ENCODE peak calls at places on chromosome 9, in five cellular contexts. T, Q, G, H and C are unnamed samples.

GRCh38 chr9:127154390-127155191 is 32.2 kb upstream of the ANGPTL2 start:
- DNase-seq in T (peak), Q (peak), G (no peak), H (peak), C (no peak)

GRCh38 chr9:37028425-37029031 is 5.5 kb downstream of the PAX5 start:
- DNase-seq in T (no peak), Q (no peak), G (no peak), H (no peak), C (no peak)

GRCh38 chr9:9552665-9553064 is 1060.1 kb downstream of the PTPRD start:
- DNase-seq in T (no peak), Q (no peak), G (no peak), H (no peak), C (no peak)

GRCh38 chr9:111118256-111118950 is 80.1 kb upstream of the LPAR1 start:
- DNase-seq in T (no peak), Q (no peak), G (no peak), H (no peak), C (no peak)

GRCh38 chr9:98189412-98189811 is 3.0 kb downstream of the CORO2A start:
- DNase-seq in T (no peak), Q (no peak), G (no peak), H (no peak), C (no peak)

GRCh38 chr9:106797299-106797698 is 65.7 kb upstream of the ZNF462 start:
- DNase-seq in T (peak), Q (no peak), G (no peak), H (no peak), C (no peak)

GRCh38 chr9:27426717-27427645 is 97.1 kb upstream of the IFNK start:
- DNase-seq in T (no peak), Q (no peak), G (peak), H (no peak), C (no peak)

GRCh38 chr9:4946937-4947336 is 38.1 kb upstream of the JAK2 start:
- DNase-seq in T (no peak), Q (no peak), G (no peak), H (no peak), C (no peak)

DNA sequence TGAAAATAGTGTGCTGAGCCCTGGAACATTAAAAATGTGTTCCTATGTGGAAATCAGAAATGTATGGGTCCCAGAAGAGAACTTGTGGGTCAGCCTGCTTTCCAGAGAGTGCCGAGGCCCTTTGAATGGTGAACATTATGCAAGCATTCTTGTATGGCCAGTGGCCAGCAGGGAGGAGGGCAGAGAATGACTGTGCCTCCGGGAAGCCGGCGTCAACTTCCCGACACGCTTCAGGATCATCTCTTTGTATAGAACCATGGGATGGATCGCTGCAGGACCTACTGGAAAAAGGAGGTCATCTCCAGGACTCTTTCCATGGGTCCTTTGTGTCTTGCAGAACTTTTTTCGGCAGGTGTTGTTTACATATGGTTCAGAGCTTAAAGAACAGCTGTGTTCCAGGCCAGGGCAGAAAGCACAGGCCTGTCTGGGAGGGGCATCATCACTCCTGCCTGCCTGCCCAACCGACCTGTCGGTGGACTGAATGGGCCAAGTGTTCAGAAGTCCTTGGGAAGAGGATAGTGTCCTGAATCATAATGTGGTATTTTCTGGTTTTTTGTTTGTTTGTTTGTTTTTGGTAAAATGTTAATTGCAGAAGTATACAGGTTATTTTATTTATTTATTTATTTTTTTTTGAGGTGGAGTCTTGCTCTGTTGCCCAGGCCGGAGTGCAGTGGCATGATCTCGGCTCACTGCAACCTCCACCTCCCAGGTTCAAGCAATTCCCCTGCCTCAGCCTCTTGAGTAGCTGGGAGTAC is 9.0 kb downstream of the PRRC2B start:
- DNase-seq in T (peak), Q (peak), G (peak), H (peak), C (peak)
- H3K27ac ChIP-seq in T (peak), Q (peak), G (peak), H (peak), C (peak)

GRCh38 chr9:96453625-96454024 is 3.7 kb downstream of the HABP4 start:
- DNase-seq in T (no peak), Q (peak), G (peak), H (peak), C (no peak)
- TF ChIP-seq CTCF in T (no peak), Q (peak), G (peak), H (peak), C (peak)

GRCh38 chr9:23539311-23539710 is 286.7 kb downstream of the ELAVL2 start:
- DNase-seq in T (no peak), Q (no peak), G (no peak), H (no peak), C (no peak)
- TF ChIP-seq POLR2A in T (no peak), Q (no peak), G (no peak), H (no peak), C (no peak)

GRCh38 chr9:34177906-34178697 is 741 bp upstream of the UBAP1 start:
- DNase-seq in T (no peak), Q (no peak), G (no peak), H (no peak), C (no peak)
- H3K27ac ChIP-seq in T (peak), Q (peak), G (peak), H (peak), C (peak)

GRCh38 chr9:102038006-102038405 is 299.6 kb upstream of the GRIN3A start:
- DNase-seq in T (no peak), Q (no peak), G (no peak), H (no peak), C (no peak)

GRCh38 chr9:102035929-102036328 is 297.5 kb upstream of the GRIN3A start:
- DNase-seq in T (no peak), Q (no peak), G (no peak), H (no peak), C (no peak)

DNA sequence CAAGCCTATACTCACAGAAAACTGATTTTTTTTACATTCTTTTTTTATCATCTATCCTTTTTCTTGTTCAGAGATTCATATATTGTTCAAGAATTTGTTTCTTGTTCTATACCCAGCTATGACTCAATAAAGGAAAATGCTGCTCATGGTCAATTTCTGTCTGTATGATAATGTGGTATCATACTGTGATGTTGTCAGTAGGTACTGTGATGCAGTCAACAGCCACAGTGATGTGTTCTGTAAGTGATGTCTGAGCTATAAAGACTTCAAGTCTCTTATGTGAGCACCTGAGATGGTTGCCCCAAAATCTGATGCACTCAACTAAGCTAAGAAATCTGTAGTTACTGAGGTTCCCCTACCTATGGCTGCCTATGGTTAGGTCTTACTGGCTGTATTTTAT is 294.2 kb upstream of the GRIN3A start:
- DNase-seq in T (no peak), Q (no peak), G (no peak), H (no peak), C (no peak)
- TF ChIP-seq CTCF in T (no peak), Q (no peak), G (no peak), H (no peak), C (no peak)

GRCh38 chr9:113675475-113675941 is 200.6 kb upstream of the ZNF618 start:
- DNase-seq in T (no peak), Q (peak), G (no peak), H (peak), C (peak)
- TF ChIP-seq POLR2A in T (no peak), Q (no peak), G (no peak), H (no peak), C (no peak)

GRCh38 chr9:104815851-104816565 is 52.1 kb downstream of the NIPSNAP3B start:
- DNase-seq in T (no peak), Q (no peak), G (no peak), H (no peak), C (no peak)
- H3K27ac ChIP-seq in T (no peak), Q (no peak), G (no peak), H (peak), C (peak)

GRCh38 chr9:69121155-69122085 is 52.7 kb upstream of the TJP2 start:
- DNase-seq in T (peak), Q (no peak), G (peak), H (peak), C (no peak)
- TF ChIP-seq CTCF in T (no peak), Q (no peak), G (no peak), H (no peak), C (no peak)